ENCODE peak calls at places on chromosomes 6 and 20, in seven cellular contexts. Q is hypothalamus; O is thoracic aorta; H is kidney glomerular epithelial cell; X is GM12878; U is central memory CD8-positive, alpha-beta T cell; C is astrocyte of the spinal cord. A is an unnamed sample.
A peak's percentile ranks its signal among the peaks of the same experiment; 100 is the strongest.

GRCh38 chr6:118371955-118372354 is 176.1 kb upstream of the PLN start:
- DNase-seq in Q (no peak), O (no peak), H (no peak), X (no peak), U (no peak), C (no peak), A (no peak)

GRCh38 chr20:9723501-9723900 is 115.4 kb downstream of the PAK5 start:
- DNase-seq in Q (no peak), O (no peak), H (no peak), X (no peak), U (no peak), C (no peak), A (no peak)

GRCh38 chr20:24651171-24651972 is 181.9 kb downstream of the SYNDIG1 start:
- DNase-seq in Q (no peak), O (no peak), H (peak; percentile 38), X (no peak), U (no peak), C (peak; percentile 89), A (no peak)

GRCh38 chr20:12237772-12238171 is 320.1 kb downstream of the BTBD3 start:
- DNase-seq in Q (no peak), O (no peak), H (no peak), X (no peak), U (no peak), C (no peak), A (no peak)

GRCh38 chr6:152474341-152474740 is 162.8 kb downstream of the SYNE1 start:
- DNase-seq in Q (no peak), O (no peak), H (no peak), X (no peak), U (no peak), C (no peak), A (peak; percentile 27)

GRCh38 chr6:167469655-167470054 is 144.8 kb downstream of the TTLL2 start:
- DNase-seq in Q (no peak), O (no peak), H (no peak), X (no peak), U (no peak), C (no peak), A (no peak)

GRCh38 chr6:24840187-24840586 is 41.5 kb upstream of the ARMH2 start:
- DNase-seq in Q (no peak), O (no peak), H (no peak), X (no peak), U (no peak), C (no peak), A (no peak)

GRCh38 chr6:43488667-43489276 is 11.4 kb downstream of the TJAP1 start:
- DNase-seq in Q (no peak), O (no peak), H (no peak), X (no peak), U (no peak), C (peak; percentile 38), A (no peak)

GRCh38 chr6:79127660-79128059 is 49.6 kb upstream of the PHIP start:
- DNase-seq in Q (no peak), O (no peak), H (no peak), X (no peak), U (no peak), C (no peak), A (peak; percentile 10)

GRCh38 chr6:150213301-150213700 is 70.5 kb downstream of the PPP1R14C start:
- DNase-seq in Q (no peak), O (no peak), H (no peak), X (no peak), U (no peak), C (no peak), A (no peak)

GRCh38 chr20:52219441-52219840 is 27.9 kb upstream of the ZFP64 start:
- DNase-seq in Q (no peak), O (no peak), H (no peak), X (no peak), U (no peak), C (no peak), A (peak; percentile 32)

GRCh38 chr20:13736792-13737191 is 47.9 kb downstream of the ESF1 start:
- DNase-seq in Q (no peak), O (no peak), H (no peak), X (no peak), U (no peak), C (peak; percentile 59), A (no peak)

A was measured in dermis blood vessel endothelial cell.